ENCODE peak calls at places on chromosome 2, in ten cellular contexts. N, K, R, Q, F, O, L, S, U and P are unnamed samples.

GRCh38 chr2:85582467-85582866 is 1.8 kb upstream of the VAMP5 start:
- DNase-seq in N (no peak), K (no peak), R (no peak), Q (no peak), F (no peak), O (no peak), L (no peak), S (no peak), U (no peak), P (no peak)

GRCh38 chr2:27901219-27901618 is 10.7 kb downstream of the BABAM2 start:
- DNase-seq in N (no peak), K (no peak), R (peak; percentile 49), Q (no peak), F (no peak), O (no peak), L (no peak), S (no peak), U (no peak), P (peak; percentile 71)

GRCh38 chr2:102103992-102104871 is 38.3 kb upstream of the IL1R1 start:
- DNase-seq in N (no peak), K (no peak), R (peak; percentile 74), Q (no peak), F (no peak), O (peak; percentile 84), L (peak; percentile 22), S (peak; percentile 86), U (peak; percentile 11), P (no peak)

GRCh38 chr2:151357359-151357758 is at the start of gene TNFAIP6:
- DNase-seq in N (no peak), K (no peak), R (no peak), Q (no peak), F (no peak), O (peak; percentile 62), L (peak; percentile 71), S (peak; percentile 94), U (no peak), P (no peak)

GRCh38 chr2:20796374-20796791 is 26.5 kb downstream of the LDAH start:
- DNase-seq in N (no peak), K (no peak), R (no peak), Q (no peak), F (no peak), O (no peak), L (peak; percentile 67), S (no peak), U (no peak), P (no peak)

GRCh38 chr2:47208852-47209606 is 53.9 kb upstream of the STPG4 start:
- DNase-seq in N (no peak), K (no peak), R (no peak), Q (no peak), F (no peak), O (no peak), L (peak; percentile 38), S (no peak), U (no peak), P (peak; percentile 25)

GRCh38 chr2:216163518-216163917 is 54.4 kb downstream of the XRCC5 start:
- DNase-seq in N (no peak), K (no peak), R (no peak), Q (no peak), F (no peak), O (peak; percentile 13), L (no peak), S (no peak), U (no peak), P (no peak)

GRCh38 chr2:141737463-141737862 is 393.4 kb downstream of the LRP1B start:
- DNase-seq in N (no peak), K (no peak), R (no peak), Q (no peak), F (no peak), O (no peak), L (no peak), S (no peak), U (no peak), P (no peak)

GRCh38 chr2:91477731-91478672 is 2786.5 kb downstream of the RPIA start:
- DNase-seq in N (no peak), K (peak; percentile 44), R (no peak), Q (no peak), F (no peak), O (peak; percentile 8), L (peak; percentile 13), S (no peak), U (no peak), P (no peak)

GRCh38 chr2:207513577-207514257 is 16.0 kb upstream of the CREB1 start:
- DNase-seq in N (no peak), K (no peak), R (no peak), Q (no peak), F (no peak), O (peak; percentile 90), L (peak; percentile 83), S (peak; percentile 98), U (no peak), P (no peak)

GRCh38 chr2:20291106-20291564 is 59.5 kb downstream of the PUM2 start:
- DNase-seq in N (no peak), K (peak; percentile 59), R (peak; percentile 18), Q (peak; percentile 32), F (no peak), O (peak; percentile 63), L (peak; percentile 88), S (peak; percentile 89), U (no peak), P (peak; percentile 64)

GRCh38 chr2:103788875-103789715 is 1027.3 kb downstream of the TMEM182 start:
- DNase-seq in N (no peak), K (no peak), R (no peak), Q (peak; percentile 1), F (no peak), O (peak; percentile 55), L (peak; percentile 42), S (no peak), U (no peak), P (no peak)

GRCh38 chr2:200525882-200526651 is at the start of gene SGO2:
- DNase-seq in N (peak; percentile 79), K (peak; percentile 79), R (peak; percentile 98), Q (peak; percentile 76), F (peak; percentile 91), O (peak; percentile 71), L (peak; percentile 95), S (peak; percentile 94), U (peak; percentile 94), P (peak; percentile 97)

GRCh38 chr2:37564356-37564755 is 107.1 kb downstream of the CDC42EP3 start:
- DNase-seq in N (no peak), K (no peak), R (no peak), Q (no peak), F (no peak), O (no peak), L (no peak), S (no peak), U (no peak), P (no peak)

GRCh38 chr2:204738721-204739120 is 193.4 kb downstream of the PARD3B start:
- DNase-seq in N (no peak), K (no peak), R (no peak), Q (no peak), F (no peak), O (no peak), L (no peak), S (no peak), U (no peak), P (peak; percentile 85)

GRCh38 chr2:172998547-172998946 is 77.1 kb upstream of the MAP3K20 start:
- DNase-seq in N (no peak), K (no peak), R (no peak), Q (no peak), F (no peak), O (no peak), L (peak; percentile 8), S (no peak), U (no peak), P (no peak)

GRCh38 chr2:189002079-189002478 is 27.9 kb downstream of the COL3A1 start:
- DNase-seq in N (no peak), K (no peak), R (no peak), Q (peak; percentile 70), F (no peak), O (no peak), L (peak; percentile 12), S (peak; percentile 80), U (no peak), P (no peak)